ENCODE peak calls at places on chromosomes 13 and 19, in eight cellular contexts. I is left ventricle myocardium inferior, L is heart left ventricle, P is IMR-90, O is ascending aorta, F is bronchial epithelial cell, B is psoas muscle, D is AG10803. A is an unnamed sample.

GRCh38 chr13:110179116-110179857 is 127.7 kb downstream of the COL4A1 start:
- DNase-seq in I (no peak), L (no peak), P (no peak), O (no peak), F (no peak), B (no peak), D (no peak), A (no peak)

GRCh38 chr13:30696278-30697176 is 38.8 kb upstream of the ALOX5AP start:
- DNase-seq in I (peak; percentile 45), L (peak; percentile 64), P (peak; percentile 36), O (peak; percentile 73), F (no peak), B (peak; percentile 47), D (peak; percentile 34), A (no peak)

GRCh38 chr13:41682766-41683165 is 225.4 kb downstream of the RGCC start:
- DNase-seq in I (no peak), L (no peak), P (no peak), O (no peak), F (no peak), B (no peak), D (peak; percentile 28), A (no peak)

GRCh38 chr13:76552373-76552772 is 333.8 kb downstream of the KCTD12 start:
- DNase-seq in I (no peak), L (no peak), P (no peak), O (no peak), F (no peak), B (no peak), D (no peak), A (no peak)

GRCh38 chr19:3413796-3414327 is 47.5 kb downstream of the NFIC start:
- DNase-seq in I (no peak), L (no peak), P (no peak), O (no peak), F (no peak), B (no peak), D (no peak), A (no peak)

GRCh38 chr19:45767881-45768643 is 990 bp downstream of the SIX5 start:
- DNase-seq in I (peak; percentile 76), L (peak; percentile 86), P (peak; percentile 65), O (peak; percentile 80), F (peak; percentile 40), B (peak; percentile 79), D (peak; percentile 73), A (no peak)

GRCh38 chr19:47418595-47419036 is 711 bp downstream of the MEIS3 start:
- DNase-seq in I (no peak), L (no peak), P (no peak), O (no peak), F (no peak), B (no peak), D (no peak), A (no peak)

GRCh38 chr13:24087611-24088235 is 72.8 kb upstream of the SPATA13 start:
- DNase-seq in I (no peak), L (peak; percentile 42), P (no peak), O (no peak), F (no peak), B (no peak), D (no peak), A (no peak)

GRCh38 chr19:4108767-4109625 is 14.9 kb downstream of the MAP2K2 start:
- DNase-seq in I (no peak), L (no peak), P (no peak), O (no peak), F (no peak), B (no peak), D (no peak), A (peak; percentile 87)

DNA sequence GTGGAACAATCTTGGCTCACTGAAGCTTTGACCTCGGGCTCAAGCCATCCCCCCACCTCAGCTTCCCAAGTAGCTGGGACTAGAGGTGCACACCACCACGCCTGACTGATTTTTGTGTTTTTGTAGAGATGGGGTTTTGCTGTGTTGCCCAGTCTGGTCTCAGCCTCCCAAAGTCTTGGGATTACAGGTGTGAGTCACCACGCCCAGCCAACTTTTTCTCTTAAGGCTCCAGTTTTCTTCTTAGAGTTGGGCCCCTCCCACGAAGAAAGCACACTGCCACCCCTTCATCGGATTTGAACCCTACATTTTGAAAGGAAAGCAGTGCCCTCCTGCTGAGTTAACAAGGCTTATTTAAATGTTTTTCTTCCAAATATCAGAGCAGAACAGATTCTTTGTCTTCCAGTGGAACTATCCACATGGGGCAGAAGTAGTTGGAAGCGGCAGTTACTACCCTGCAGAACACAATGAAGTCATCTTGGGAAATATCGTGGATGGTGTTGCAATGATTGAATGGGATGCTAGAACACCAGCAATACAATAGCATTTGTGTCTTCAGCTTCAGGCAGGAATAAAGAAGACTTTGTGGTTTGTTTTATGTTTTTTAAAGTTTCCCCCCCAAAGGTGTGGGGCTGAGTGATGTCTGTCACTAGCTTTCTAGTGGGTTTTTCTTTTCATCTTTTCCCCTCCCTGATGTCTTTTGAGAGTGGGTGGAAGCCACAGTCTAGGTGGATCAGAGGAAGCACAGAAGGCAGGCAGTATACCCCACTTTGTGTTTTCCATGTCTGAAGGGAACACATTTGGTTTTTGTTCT is 8.9 kb downstream of the ACTN4 start:
- DNase-seq in I (no peak), L (no peak), P (peak; percentile 63), O (no peak), F (peak; percentile 75), B (no peak), D (peak; percentile 80), A (no peak)
- TF ChIP-seq CTCF in I (no peak), L (no peak), P (no peak), O (no peak), F (no peak), B (no peak), D (peak; percentile 29), A (no peak)

DNA sequence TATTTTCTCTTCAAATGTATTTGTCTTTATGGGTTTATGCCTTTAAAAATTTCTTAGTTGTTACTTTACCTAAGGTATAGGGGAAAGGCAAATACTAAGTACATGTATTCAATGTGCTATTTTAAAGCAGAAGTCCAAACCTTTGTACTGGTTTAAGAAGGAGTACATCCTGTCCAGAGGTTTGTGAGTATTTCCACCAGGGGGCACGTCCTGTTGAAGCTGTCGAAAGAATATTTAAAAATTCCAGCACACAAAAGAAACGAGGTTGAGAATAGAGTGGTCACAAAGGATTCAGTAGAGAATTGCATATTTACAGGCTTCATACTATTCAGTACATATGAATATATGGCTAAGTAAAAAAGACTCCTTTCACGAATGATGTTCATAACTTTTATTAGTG is 59.8 kb downstream of the URI1 start:
- DNase-seq in I (no peak), L (no peak), P (peak; percentile 19), O (no peak), F (peak; percentile 3), B (no peak), D (no peak), A (no peak)
- H3K4me3 ChIP-seq in I (no peak overlapping the region), L (no peak overlapping the region), P (no peak overlapping the region), O (no peak overlapping the region), F (no peak overlapping the region), B (no peak overlapping the region), D (no peak overlapping the region), A (no peak overlapping the region)

GRCh38 chr19:29479941-29480340 is 45.9 kb upstream of the VSTM2B start:
- DNase-seq in I (no peak), L (no peak), P (no peak), O (no peak), F (no peak), B (no peak), D (no peak), A (no peak)

GRCh38 chr19:29477831-29478577 is 47.8 kb upstream of the VSTM2B start:
- DNase-seq in I (no peak), L (no peak), P (no peak), O (no peak), F (no peak), B (no peak), D (no peak), A (no peak)

GRCh38 chr19:29476528-29476927 is 49.3 kb upstream of the VSTM2B start:
- DNase-seq in I (no peak), L (no peak), P (no peak), O (no peak), F (no peak), B (no peak), D (no peak), A (no peak)

GRCh38 chr19:29480507-29480906 is 45.3 kb upstream of the VSTM2B start:
- DNase-seq in I (no peak), L (no peak), P (no peak), O (no peak), F (no peak), B (no peak), D (no peak), A (no peak)

DNA sequence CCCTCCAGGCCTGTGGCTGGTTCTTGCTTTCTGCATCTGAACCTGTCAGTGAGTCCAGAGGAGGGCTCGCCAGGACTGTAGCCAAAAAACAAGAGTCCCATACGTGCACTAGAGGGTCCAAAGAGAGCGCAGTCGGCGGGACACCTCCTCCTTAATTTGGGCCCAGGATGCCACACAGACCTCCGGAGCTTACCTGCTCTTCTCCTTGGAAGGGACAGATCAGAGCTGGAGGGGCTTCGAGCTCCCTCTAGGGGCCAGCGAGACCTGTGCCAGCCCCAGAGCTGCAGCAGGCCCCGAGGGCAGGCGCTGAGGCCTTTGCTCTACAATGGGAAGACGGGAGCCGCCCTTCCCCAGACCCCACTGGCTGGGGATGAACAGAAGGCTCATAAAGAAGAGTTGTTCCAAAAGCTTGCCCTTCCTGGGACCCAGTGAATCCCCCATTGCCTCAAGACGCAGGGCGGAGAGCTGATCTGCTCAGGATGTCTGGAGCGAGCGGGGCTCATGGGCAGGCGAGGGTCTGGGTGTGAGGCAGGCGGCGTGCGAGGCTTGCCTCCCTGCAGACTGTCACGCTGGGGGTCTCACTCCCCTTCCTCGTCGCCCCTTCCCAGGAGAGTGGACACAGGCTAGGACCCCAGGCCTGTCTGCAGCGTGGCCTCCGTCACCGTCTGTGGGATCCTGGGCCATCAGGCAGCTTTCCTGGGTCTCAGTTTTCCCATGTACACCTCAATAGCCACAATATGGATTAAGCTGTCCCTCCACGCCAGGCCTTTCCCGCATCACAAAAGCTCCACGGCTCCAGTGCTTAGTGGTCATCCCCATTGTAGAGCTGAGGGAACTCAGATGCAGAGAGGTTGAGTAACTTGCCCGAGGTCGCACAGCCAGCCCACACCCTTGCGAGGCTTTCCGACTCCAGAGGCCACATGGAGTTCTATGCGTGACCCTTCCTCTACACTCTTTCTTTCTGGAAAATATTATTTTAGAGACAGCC is 46.9 kb upstream of the VSTM2B start:
- DNase-seq in I (no peak), L (no peak), P (no peak), O (no peak), F (no peak), B (no peak), D (peak; percentile 8), A (no peak)
- TF ChIP-seq CTCF in I (peak; percentile 58), L (peak; percentile 37), P (peak; percentile 20), O (no peak), F (no peak), B (peak; percentile 4), D (peak; percentile 46), A (peak; percentile 68)

GRCh38 chr13:114062754-114063153 is 69.7 kb downstream of the RASA3 start:
- DNase-seq in I (no peak), L (no peak), P (no peak), O (no peak), F (no peak), B (no peak), D (peak; percentile 37), A (no peak)

GRCh38 chr13:114064516-114065140 is 67.8 kb downstream of the RASA3 start:
- DNase-seq in I (peak; percentile 28), L (no peak), P (peak; percentile 40), O (no peak), F (no peak), B (peak; percentile 46), D (peak; percentile 31), A (no peak)

GRCh38 chr13:114062341-114062740 is 70.1 kb downstream of the RASA3 start:
- DNase-seq in I (no peak), L (no peak), P (no peak), O (no peak), F (no peak), B (no peak), D (no peak), A (no peak)

GRCh38 chr13:114065141-114065925 is 67.1 kb downstream of the RASA3 start:
- DNase-seq in I (peak; percentile 83), L (peak; percentile 87), P (peak; percentile 98), O (peak; percentile 95), F (peak; percentile 92), B (peak; percentile 89), D (peak; percentile 98), A (peak; percentile 47)

GRCh38 chr13:114063545-114064515 is 68.6 kb downstream of the RASA3 start:
- DNase-seq in I (peak; percentile 63), L (peak; percentile 66), P (peak; percentile 61), O (peak; percentile 86), F (no peak), B (peak; percentile 81), D (peak; percentile 87), A (no peak)
- H3K4me3 ChIP-seq in I (peak overlapping the region; percentile 59), L (peak overlapping the region; percentile 40), P (peak overlapping the region; percentile 15), O (peak overlapping the region; percentile 62), F (no peak overlapping the region), B (peak overlapping the region; percentile 66), D (peak overlapping the region; percentile 61), A (peak overlapping the region; percentile 70)

A was measured in GM12864.